ENCODE peak calls at places on chromosomes 7 and 10, in five cellular contexts. R is heart left ventricle, N is tibial nerve, Y is epithelial cell of esophagus, V is retinal pigment epithelial cell. T is an unnamed sample.

GRCh38 chr7:130365511-130366441 is 14.5 kb upstream of the CPA1 start:
- DNase-seq in R (no peak), N (peak), Y (peak), V (no peak), T (peak)

GRCh38 chr10:49269523-49269922 is 29.4 kb upstream of the C10orf71 start:
- DNase-seq in R (no peak), N (no peak), Y (no peak), V (no peak), T (no peak)

GRCh38 chr7:155119801-155120382 is 49.8 kb downstream of the HTR5A start:
- DNase-seq in R (no peak), N (no peak), Y (no peak), V (no peak), T (no peak)

GRCh38 chr7:5602734-5603133 is 178.7 kb downstream of the RNF216 start:
- DNase-seq in R (no peak), N (no peak), Y (no peak), V (no peak), T (no peak)

GRCh38 chr7:45636733-45637132 is 62.6 kb downstream of the ADCY1 start:
- DNase-seq in R (no peak), N (no peak), Y (no peak), V (no peak), T (no peak)

GRCh38 chr7:112226701-112227276 is 20.3 kb downstream of the ZNF277 start:
- DNase-seq in R (no peak), N (no peak), Y (peak), V (peak), T (no peak)

GRCh38 chr7:92820191-92820590 is 16.2 kb downstream of the CDK6 start:
- DNase-seq in R (no peak), N (no peak), Y (no peak), V (no peak), T (no peak)

GRCh38 chr10:103627111-103627892 is 133.8 kb downstream of the NEURL1 start:
- DNase-seq in R (no peak), N (no peak), Y (no peak), V (no peak), T (no peak)

GRCh38 chr10:31134303-31134928 is 102.8 kb upstream of the ZNF438 start:
- DNase-seq in R (no peak), N (no peak), Y (peak), V (peak), T (peak)

GRCh38 chr10:110840225-110840922 is 31.4 kb upstream of the PDCD4 start:
- DNase-seq in R (no peak), N (peak), Y (peak), V (no peak), T (peak)

GRCh38 chr10:99630439-99630838 is 10.2 kb upstream of the SLC25A28 start:
- DNase-seq in R (no peak), N (peak), Y (peak), V (no peak), T (no peak)

GRCh38 chr7:123663200-123663599 is 7.5 kb downstream of the LMOD2 start:
- DNase-seq in R (no peak), N (no peak), Y (no peak), V (no peak), T (no peak)

GRCh38 chr7:131231381-131232220 is 96.1 kb upstream of the MKLN1 start:
- DNase-seq in R (no peak), N (peak), Y (no peak), V (no peak), T (peak)

GRCh38 chr10:30751678-30752331 is 122.3 kb upstream of the LYZL2 start:
- DNase-seq in R (no peak), N (peak), Y (peak), V (peak), T (peak)

GRCh38 chr7:131692131-131692960 is 135.9 kb upstream of the PODXL start:
- DNase-seq in R (peak), N (peak), Y (peak), V (no peak), T (no peak)

GRCh38 chr7:66800591-66800990 is 60.1 kb downstream of the RABGEF1 start:
- DNase-seq in R (no peak), N (no peak), Y (no peak), V (no peak), T (no peak)

GRCh38 chr7:2217206-2217605 is 15.5 kb downstream of the MAD1L1 start:
- DNase-seq in R (peak), N (no peak), Y (no peak), V (no peak), T (no peak)

DNA sequence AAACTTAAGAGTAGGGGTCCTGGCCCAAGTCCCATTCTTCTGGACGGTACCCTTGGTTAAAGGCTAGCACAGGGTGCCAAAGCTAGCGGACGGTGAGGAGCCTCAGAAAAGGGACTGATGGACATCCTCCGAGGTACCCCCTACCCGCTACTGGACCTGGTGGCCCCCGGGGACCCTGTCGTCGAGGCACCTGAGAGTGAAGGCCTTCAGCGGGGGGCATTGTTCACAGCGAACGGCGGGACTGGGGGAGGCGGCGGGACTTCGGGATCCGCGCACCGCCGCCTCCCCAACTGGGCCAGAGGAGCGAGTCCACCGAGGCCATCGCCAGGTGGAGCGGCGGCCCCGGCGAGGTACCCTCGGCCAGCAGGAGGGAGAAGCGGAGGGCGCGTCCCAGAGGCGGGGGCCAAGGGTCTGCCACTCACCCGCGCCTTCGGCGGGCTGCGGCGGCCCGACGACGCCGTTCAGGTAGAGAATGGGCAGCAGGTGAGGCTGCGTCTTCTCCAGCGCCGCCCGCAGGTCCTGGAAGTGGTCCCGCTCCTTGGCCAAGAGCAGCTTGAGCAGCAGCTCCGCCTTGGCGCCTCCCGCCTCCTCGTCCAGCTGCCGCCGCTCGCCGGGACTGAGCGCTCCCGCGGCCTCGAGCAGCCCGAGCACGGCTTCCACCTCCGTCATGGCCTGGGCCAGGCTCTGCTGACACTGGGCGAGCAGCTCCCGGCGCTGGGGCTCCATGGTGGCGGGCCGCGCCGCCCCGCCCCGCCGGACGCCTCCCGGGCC is 575 bp downstream of the DLG5 start:
- DNase-seq in R (peak), N (peak), Y (peak), V (no peak), T (peak)
- H3K4me3 ChIP-seq in R (peak), N (peak), Y (peak), V (peak), T (peak)

GRCh38 chr10:63166742-63167258 is 33.7 kb downstream of the NRBF2 start:
- DNase-seq in R (no peak), N (no peak), Y (peak), V (peak), T (peak)
- TF ChIP-seq CTCF in R (peak), N (peak), Y (peak), V (peak), T (peak)

DNA sequence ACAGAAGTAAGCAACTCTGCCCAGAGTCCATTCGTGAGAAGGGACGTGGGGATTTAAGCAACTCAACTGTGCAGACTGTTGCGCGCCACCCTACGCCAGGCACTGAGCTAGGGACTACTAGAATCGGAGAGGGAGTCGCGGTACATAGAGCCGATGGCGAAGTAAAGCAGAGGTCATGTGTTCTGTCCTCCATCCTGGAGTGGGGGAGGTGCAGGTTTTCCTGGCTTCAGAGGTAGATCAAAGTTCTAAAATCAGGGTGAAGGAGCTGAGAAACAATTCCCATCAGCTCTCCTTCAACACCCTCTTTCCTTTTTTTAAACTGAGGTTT is 23.2 kb downstream of the SLC35G1 start:
- DNase-seq in R (no peak), N (no peak), Y (no peak), V (peak), T (no peak)
- H3K4me3 ChIP-seq in R (no peak), N (no peak), Y (no peak), V (peak), T (no peak)

DNA sequence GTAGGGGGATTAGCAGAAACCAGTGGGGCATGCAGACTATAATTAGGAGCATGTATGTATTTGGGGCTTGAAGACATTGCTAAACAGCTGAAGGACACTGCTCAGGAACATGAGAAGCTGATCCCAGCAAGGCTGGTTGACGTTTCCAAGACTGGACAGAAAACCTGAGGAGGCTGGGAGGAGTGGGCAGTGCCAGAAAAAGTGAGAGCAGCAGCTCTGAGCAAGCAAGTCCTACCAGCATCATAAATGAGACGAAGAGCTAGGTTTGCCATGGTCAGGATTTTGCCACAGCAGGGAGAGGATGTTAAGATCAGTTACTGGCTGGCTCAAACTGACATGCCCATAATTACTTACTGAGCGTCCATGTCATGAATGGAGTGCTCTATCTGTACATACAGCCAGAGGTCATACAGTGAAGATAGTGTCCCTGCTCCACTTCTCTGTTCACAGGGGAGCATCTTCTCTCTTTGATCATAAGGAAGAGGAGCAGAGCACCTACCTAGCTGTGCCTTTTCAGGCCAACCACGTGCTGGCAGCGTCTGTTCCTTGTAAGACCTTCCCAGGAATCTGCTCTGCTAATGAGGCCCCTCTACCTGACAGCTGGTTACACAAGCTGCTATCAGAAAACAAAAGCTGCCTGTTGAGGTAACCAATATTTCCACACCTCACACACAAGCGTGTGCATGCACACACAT is 44.7 kb downstream of the PDE1C start:
- DNase-seq in R (no peak), N (no peak), Y (no peak), V (no peak), T (no peak)
- TF ChIP-seq CTCF in R (no peak), N (no peak), Y (no peak), V (no peak), T (no peak)

GRCh38 chr10:23383637-23384036 is 39.0 kb upstream of the C10orf67 start:
- DNase-seq in R (no peak), N (no peak), Y (no peak), V (no peak), T (no peak)

GRCh38 chr10:23384364-23384763 is 39.8 kb upstream of the C10orf67 start:
- DNase-seq in R (no peak), N (no peak), Y (peak), V (peak), T (no peak)

GRCh38 chr10:23386052-23386451 is 41.5 kb upstream of the C10orf67 start:
- DNase-seq in R (no peak), N (no peak), Y (no peak), V (no peak), T (no peak)

GRCh38 chr10:23376175-23376787 is 31.7 kb upstream of the C10orf67 start:
- DNase-seq in R (no peak), N (no peak), Y (no peak), V (no peak), T (no peak)

GRCh38 chr10:23381298-23381697 is 36.7 kb upstream of the C10orf67 start:
- DNase-seq in R (no peak), N (no peak), Y (no peak), V (no peak), T (no peak)
- H3K4me3 ChIP-seq in R (no peak), N (no peak), Y (no peak), V (no peak), T (no peak)

GRCh38 chr7:107661081-107661864 is 645 bp downstream of the SLC26A4 start:
- DNase-seq in R (peak), N (peak), Y (peak), V (no peak), T (peak)
- TF ChIP-seq CTCF in R (no peak), N (no peak), Y (peak), V (peak), T (peak)

GRCh38 chr7:96179341-96179740 is 142.6 kb downstream of the SLC25A13 start:
- DNase-seq in R (no peak), N (no peak), Y (peak), V (no peak), T (no peak)

GRCh38 chr7:96178581-96178980 is 143.3 kb downstream of the SLC25A13 start:
- DNase-seq in R (no peak), N (no peak), Y (peak), V (no peak), T (no peak)

GRCh38 chr7:96174812-96175211 is 147.1 kb downstream of the SLC25A13 start:
- DNase-seq in R (no peak), N (no peak), Y (no peak), V (no peak), T (no peak)

GRCh38 chr7:96179863-96180262 is 142.0 kb downstream of the SLC25A13 start:
- DNase-seq in R (no peak), N (no peak), Y (peak), V (no peak), T (no peak)

GRCh38 chr7:96177353-96177752 is 144.5 kb downstream of the SLC25A13 start:
- DNase-seq in R (no peak), N (no peak), Y (no peak), V (no peak), T (no peak)
- H3K4me3 ChIP-seq in R (no peak), N (no peak), Y (no peak), V (no peak), T (no peak)

T was measured in uterus.